ENCODE peak calls at places on chromosomes 16 and 17, in nine cellular contexts. R is foreskin keratinocyte; P is A549; Q is right cardiac atrium; I is left cardiac atrium; H is activated naive CD8-positive, alpha-beta T cell treated with anti-CD3 and anti-CD28 coated beads, Interleukin-2, amount 10 ng/mL, durations not matched to agents 7 days and 5 days; O is right lobe of liver; W is CD4-positive, CD25-positive, alpha-beta regulatory T cell; B is effector memory CD8-positive, alpha-beta T cell. F is an unnamed sample.

GRCh38 chr16:16108759-16109158 is 114.5 kb downstream of the ABCC6 start:
- ATAC-seq in R (no peak), P (no peak), Q (no peak), I (no peak), H (no peak), O (no peak), W (no peak), B (no peak), F (no peak)

GRCh38 chr17:74892974-74893911 is at the start of gene FADS6:
- ATAC-seq in R (peak; percentile 34), P (peak; percentile 32), Q (peak; percentile 59), I (peak; percentile 34), H (peak; percentile 57), O (peak; percentile 91), W (peak; percentile 30), B (peak; percentile 59), F (peak; percentile 44)

GRCh38 chr16:11259655-11260595 is 3.9 kb upstream of the SOCS1 start:
- ATAC-seq in R (no peak), P (no peak), Q (no peak), I (no peak), H (no peak), O (no peak), W (no peak), B (no peak), F (no peak)

GRCh38 chr16:67378642-67379041 is 14.7 kb downstream of the TPPP3 start:
- ATAC-seq in R (no peak), P (no peak), Q (no peak), I (no peak), H (no peak), O (no peak), W (no peak), B (no peak), F (no peak)

GRCh38 chr17:66542183-66542966 is 240.0 kb downstream of the PRKCA start:
- ATAC-seq in R (peak; percentile 63), P (peak; percentile 68), Q (no peak), I (no peak), H (peak; percentile 95), O (peak; percentile 32), W (peak; percentile 73), B (peak; percentile 96), F (no peak)

GRCh38 chr17:49901460-49902331 is 53.8 kb upstream of the TAC4 start:
- ATAC-seq in R (peak; percentile 8), P (peak; percentile 11), Q (no peak), I (peak; percentile 51), H (no peak), O (no peak), W (no peak), B (no peak), F (peak; percentile 38)

GRCh38 chr17:21358185-21358584 is 18.0 kb upstream of the KCNJ12 start:
- ATAC-seq in R (no peak), P (no peak), Q (peak; percentile 16), I (peak; percentile 36), H (no peak), O (no peak), W (no peak), B (no peak), F (no peak)

GRCh38 chr17:8435245-8436168 is at the start of gene NDEL1:
- ATAC-seq in R (peak; percentile 98), P (peak; percentile 96), Q (peak; percentile 97), I (peak; percentile 98), H (peak; percentile 98), O (peak; percentile 86), W (peak; percentile 97), B (peak; percentile 92), F (peak; percentile 98)

GRCh38 chr17:49234509-49235080 is 4.0 kb upstream of the PHOSPHO1 start:
- ATAC-seq in R (no peak), P (no peak), Q (no peak), I (no peak), H (no peak), O (no peak), W (no peak), B (no peak), F (no peak)

GRCh38 chr16:84686702-84687298 is 13.0 kb upstream of the USP10 start:
- ATAC-seq in R (no peak), P (no peak), Q (no peak), I (no peak), H (peak; percentile 66), O (no peak), W (no peak), B (no peak), F (no peak)

F was measured in gastroesophageal sphincter.